ENCODE peak calls at places on chromosomes 12 and 14, in nine cellular contexts. I, G, R, N, X, B, V, Q and W are unnamed samples.

GRCh38 chr14:94680498-94681288 is 68.5 kb downstream of the SERPINA3 start:
- DNase-seq in I (no peak), R (no peak), X (no peak), B (no peak), N (peak), V (no peak), G (no peak), Q (no peak), W (no peak)

GRCh38 chr12:68739891-68740290 is 6.1 kb upstream of the SLC35E3 start:
- DNase-seq in V (no peak), G (no peak), B (no peak), I (no peak), R (no peak), N (no peak), X (no peak), Q (peak), W (no peak)

GRCh38 chr14:63642656-63643382 is 1.1 kb upstream of the WDR89 start:
- DNase-seq in I (no peak), N (no peak), Q (no peak), G (no peak), R (no peak), V (no peak), B (no peak), X (no peak), W (no peak)

GRCh38 chr14:90332271-90332584 is 487 bp upstream of the NRDE2 start:
- DNase-seq in Q (no peak), V (no peak), I (no peak), R (no peak), G (no peak), X (no peak), B (no peak), N (no peak), W (no peak)

GRCh38 chr12:13435535-13435934 is 239.0 kb downstream of the EMP1 start:
- DNase-seq in X (no peak), I (peak), B (no peak), R (no peak), G (no peak), Q (no peak), N (no peak), V (no peak), W (no peak)

GRCh38 chr14:100623557-100623956 is 36.3 kb upstream of the BEGAIN start:
- DNase-seq in N (no peak), B (no peak), V (no peak), X (no peak), R (no peak), Q (no peak), I (no peak), G (no peak), W (no peak)

GRCh38 chr14:22052795-22053194 is 379.2 kb upstream of the OR4E1 start:
- DNase-seq in N (no peak), I (no peak), B (no peak), Q (no peak), X (no peak), G (no peak), V (no peak), R (no peak), W (peak)

GRCh38 chr12:108021129-108021528 is 108.0 kb upstream of the WSCD2 start:
- DNase-seq in I (no peak), B (no peak), G (no peak), Q (no peak), V (no peak), X (no peak), R (no peak), N (no peak), W (no peak)

GRCh38 chr14:101687756-101688546 is 73.6 kb upstream of the PPP2R5C start:
- DNase-seq in R (no peak), V (no peak), G (no peak), I (no peak), X (no peak), B (no peak), Q (no peak), N (no peak), W (peak)

GRCh38 chr12:112294793-112295192 is 87.4 kb downstream of the HECTD4 start:
- DNase-seq in X (no peak), G (no peak), V (no peak), Q (no peak), R (no peak), I (peak), N (no peak), B (peak), W (no peak)

GRCh38 chr12:78864483-78865296 is at the start of gene SYT1:
- DNase-seq in B (no peak), N (peak), V (peak), Q (peak), R (no peak), I (peak), G (no peak), X (peak), W (peak)
- TF ChIP-seq CTCF in B (no peak), N (no peak), V (no peak), Q (peak), R (no peak), I (no peak), G (no peak), X (no peak), W (no peak)

GRCh38 chr12:47818007-47818376 is 1.7 kb downstream of the HDAC7 start:
- DNase-seq in R (no peak), V (no peak), Q (no peak), I (no peak), N (no peak), B (no peak), G (no peak), X (no peak), W (no peak)
- TF ChIP-seq CTCF in R (no peak), V (no peak), Q (no peak), I (no peak), N (no peak), B (peak), G (no peak), X (no peak), W (peak)

GRCh38 chr12:73731658-73732057 is 806.0 kb upstream of the ATXN7L3B start:
- DNase-seq in R (no peak), B (no peak), V (no peak), G (no peak), I (peak), N (no peak), Q (no peak), X (no peak), W (no peak)

GRCh38 chr12:73726881-73727280 is 810.8 kb upstream of the ATXN7L3B start:
- DNase-seq in V (no peak), X (no peak), N (no peak), I (no peak), Q (no peak), G (no peak), B (no peak), R (no peak), W (peak)
- TF ChIP-seq CTCF in V (no peak), X (no peak), N (no peak), I (no peak), Q (no peak), G (no peak), B (no peak), R (no peak), W (no peak)

DNA sequence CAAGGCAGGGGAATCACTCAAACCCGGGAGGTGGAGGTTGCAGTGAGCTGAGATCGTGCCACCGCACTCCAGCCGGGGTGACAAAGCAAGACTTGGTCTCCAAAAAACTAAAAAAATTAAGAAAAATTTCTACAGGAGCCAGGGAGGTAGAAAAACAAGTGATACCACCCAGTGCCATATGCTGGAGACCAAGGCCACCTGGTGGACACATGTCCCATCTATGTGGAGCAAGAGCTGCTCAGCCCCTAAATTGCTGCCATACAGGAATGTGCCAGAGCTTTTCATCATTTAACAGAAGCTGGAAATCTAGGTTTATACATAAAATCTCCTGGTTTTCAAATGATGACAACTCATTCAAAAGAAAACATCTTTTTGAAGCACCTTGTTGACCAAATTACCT is 61.4 kb upstream of the ELK3 start:
- DNase-seq in N (no peak), V (no peak), B (no peak), Q (no peak), X (no peak), G (no peak), R (no peak), I (no peak), W (no peak)
- TF ChIP-seq CTCF in N (no peak), V (peak), B (peak), Q (peak), X (no peak), G (peak), R (peak), I (peak), W (peak)

GRCh38 chr12:753401-754237 is 1.2 kb downstream of the WNK1 start:
- DNase-seq in G (peak), B (no peak), Q (peak), I (peak), V (peak), N (peak), R (peak), X (peak), W (no peak)
- TF ChIP-seq CTCF in G (no peak), B (no peak), Q (no peak), I (peak), V (no peak), N (no peak), R (no peak), X (no peak), W (no peak)

DNA sequence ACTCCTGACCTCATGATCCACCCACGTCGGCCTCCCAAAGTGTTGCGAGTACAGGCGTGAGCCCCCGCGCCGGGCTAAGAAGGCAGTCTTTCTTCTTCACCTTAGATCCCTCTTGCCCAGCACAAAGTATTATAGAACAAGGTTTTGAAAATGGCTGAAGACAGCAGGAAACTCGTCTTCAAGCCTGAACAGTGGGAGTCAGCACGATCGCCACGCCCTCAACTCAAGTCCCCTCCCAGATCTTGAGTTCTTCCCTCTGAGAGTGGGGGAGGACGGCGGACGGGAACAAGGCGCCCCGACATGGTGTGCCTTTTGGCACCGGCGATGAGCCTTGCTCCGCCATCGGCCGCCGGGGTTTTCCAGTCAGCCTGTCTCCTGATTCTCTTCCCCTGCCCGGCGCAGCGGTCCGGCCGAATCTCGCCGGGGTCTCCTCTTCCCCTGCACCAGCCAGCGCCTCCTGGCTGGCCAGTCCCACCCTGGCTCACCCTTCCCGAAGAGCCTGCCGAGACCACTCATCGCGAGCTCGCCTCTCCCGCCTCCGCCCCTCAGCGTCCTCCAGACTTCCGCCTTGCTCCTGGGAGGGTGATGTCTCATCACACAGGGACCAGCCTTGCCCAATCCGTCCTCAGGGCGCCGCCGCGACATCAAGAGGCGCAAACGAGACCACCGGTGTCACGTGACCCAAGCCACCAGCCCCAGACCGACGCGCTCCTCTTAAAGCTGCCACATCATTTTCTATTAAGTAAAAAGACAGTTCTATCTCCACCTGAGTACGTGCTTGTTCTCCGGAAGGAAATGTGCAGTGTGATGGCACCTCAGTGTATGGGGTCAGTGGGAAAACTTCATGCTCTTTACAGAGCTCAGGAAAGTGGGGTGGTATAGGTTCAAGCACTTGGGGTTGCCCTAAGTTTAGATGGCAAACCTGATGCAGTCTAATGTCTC is at the start of gene CHMP4A:
- DNase-seq in Q (peak), G (peak), I (peak), B (peak), X (peak), N (peak), V (peak), R (peak), W (peak)
- TF ChIP-seq CTCF in Q (peak), G (peak), I (peak), B (peak), X (no peak), N (no peak), V (no peak), R (no peak), W (peak)

DNA sequence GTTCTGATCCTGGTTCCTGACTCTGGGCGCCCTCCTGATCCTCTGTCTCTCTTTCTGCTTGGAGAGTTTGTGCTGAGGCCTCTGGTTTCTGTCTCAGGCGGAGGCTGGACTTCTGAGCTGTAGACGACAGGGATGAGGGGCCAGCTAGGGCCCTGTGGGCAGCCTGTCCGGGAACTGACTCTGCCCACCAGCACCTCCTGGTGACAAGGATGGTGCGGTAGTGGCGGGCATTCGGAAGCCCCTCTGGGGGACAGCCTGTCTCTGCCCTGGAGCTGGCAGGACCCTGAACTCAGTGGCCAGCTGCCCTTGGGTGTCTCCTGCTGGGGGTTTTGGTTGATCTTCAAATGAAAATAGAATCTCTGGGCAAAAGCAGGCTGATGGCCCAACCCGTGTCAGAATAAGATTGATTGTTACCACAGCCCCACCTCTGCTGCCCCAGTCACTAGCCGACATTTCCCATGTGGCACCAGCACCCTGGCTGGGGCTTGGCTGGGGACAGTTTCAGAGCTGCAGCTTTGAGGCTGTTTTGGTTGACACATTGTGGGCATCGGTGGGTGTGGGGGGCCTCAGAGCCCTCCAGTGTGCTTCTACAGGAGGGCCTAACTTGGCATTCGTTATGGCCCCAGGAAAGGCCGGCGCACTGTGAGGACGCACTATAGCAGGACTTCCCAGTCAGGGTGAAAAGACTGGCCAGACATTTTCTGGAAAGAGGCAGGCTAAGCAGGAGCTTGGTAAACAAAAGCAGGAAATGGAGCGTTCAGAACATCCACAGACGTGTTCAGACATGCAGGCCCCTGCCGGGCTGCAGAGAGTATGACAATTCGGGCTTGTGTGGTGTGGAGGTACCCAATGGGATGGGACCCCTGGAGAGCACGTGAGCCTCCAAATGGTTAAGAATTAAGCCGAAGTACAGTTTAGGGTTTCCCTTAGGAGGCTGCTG is 16.1 kb downstream of the KRT80 start:
- DNase-seq in X (no peak), N (no peak), Q (peak), B (no peak), R (no peak), V (peak), G (no peak), I (peak), W (peak)
- TF ChIP-seq CTCF in X (no peak), N (peak), Q (no peak), B (peak), R (no peak), V (no peak), G (no peak), I (peak), W (peak)

GRCh38 chr14:76305474-76305826 is 70.5 kb upstream of the ESRRB start:
- DNase-seq in Q (no peak), R (no peak), X (no peak), N (no peak), B (no peak), V (no peak), G (peak), I (no peak), W (no peak)
- TF ChIP-seq CTCF in Q (no peak), R (no peak), X (no peak), N (no peak), B (no peak), V (no peak), G (no peak), I (no peak), W (no peak)

GRCh38 chr14:76564471-76565119 is 188.7 kb downstream of the ESRRB start:
- DNase-seq in G (no peak), X (no peak), I (no peak), N (no peak), R (no peak), Q (no peak), V (no peak), B (peak), W (no peak)
- TF ChIP-seq CTCF in G (no peak), X (no peak), I (no peak), N (no peak), R (peak), Q (no peak), V (no peak), B (peak), W (peak)